ENCODE peak calls at places on chromosomes 7 and 10, in ten cellular contexts. V is GM23248, O is aorta, K is IMR-90, H is astrocyte, N is neuronal stem cell, D is MM.1S, E is heart right ventricle, B is fibroblast of lung, R is SJCRH30. I is an unnamed sample.
A peak's percentile ranks its signal among the peaks of the same experiment; 100 is the strongest.

GRCh38 chr7:135803143-135803542 is 54.5 kb upstream of the FAM180A start:
- DNase-seq in V (no peak), O (no peak), K (no peak), H (no peak), N (no peak), D (no peak), E (no peak), B (no peak), R (no peak), I (no peak)

GRCh38 chr10:6065406-6065805 is 3.2 kb upstream of the IL2RA start:
- DNase-seq in V (no peak), O (no peak), K (no peak), H (no peak), N (no peak), D (no peak), E (no peak), B (no peak), R (no peak), I (no peak)

GRCh38 chr7:42236266-42237161 is 495 bp downstream of the GLI3 start:
- DNase-seq in V (peak; percentile 85), O (peak; percentile 69), K (peak; percentile 72), H (peak; percentile 54), N (no peak), D (peak; percentile 42), E (peak; percentile 49), B (peak; percentile 74), R (peak; percentile 65), I (no peak)

GRCh38 chr7:104230606-104231005 is 22.8 kb upstream of the ORC5 start:
- DNase-seq in V (no peak), O (no peak), K (peak; percentile 59), H (peak; percentile 63), N (no peak), D (no peak), E (no peak), B (peak; percentile 63), R (peak; percentile 97), I (no peak)

GRCh38 chr10:22534849-22535604 is 179.4 kb downstream of the PIP4K2A start:
- DNase-seq in V (peak; percentile 52), O (no peak), K (peak; percentile 57), H (peak; percentile 50), N (no peak), D (no peak), E (no peak), B (peak; percentile 49), R (no peak), I (no peak)

GRCh38 chr10:21513035-21513434 is 12.4 kb downstream of the SKIDA1 start:
- DNase-seq in V (no peak), O (no peak), K (no peak), H (no peak), N (no peak), D (no peak), E (no peak), B (peak; percentile 42), R (no peak), I (no peak)

GRCh38 chr7:79182283-79182682 is 271.2 kb downstream of the MAGI2 start:
- DNase-seq in V (peak; percentile 38), O (no peak), K (peak; percentile 90), H (peak; percentile 89), N (no peak), D (no peak), E (no peak), B (peak; percentile 91), R (peak; percentile 14), I (no peak)

GRCh38 chr7:4225352-4225751 is 456.7 kb upstream of the FOXK1 start:
- DNase-seq in V (no peak), O (no peak), K (no peak), H (no peak), N (no peak), D (no peak), E (no peak), B (no peak), R (no peak), I (no peak)

GRCh38 chr7:66125052-66125694 is 10.5 kb downstream of the CRCP start:
- DNase-seq in V (no peak), O (no peak), K (no peak), H (no peak), N (no peak), D (no peak), E (no peak), B (no peak), R (no peak), I (no peak)

GRCh38 chr10:7551289-7551688 is 115.5 kb downstream of the ITIH5 start:
- DNase-seq in V (no peak), O (no peak), K (no peak), H (no peak), N (no peak), D (no peak), E (no peak), B (no peak), R (no peak), I (no peak)

GRCh38 chr7:134534633-134535032 is 7.3 kb downstream of the AKR1B10 start:
- DNase-seq in V (no peak), O (no peak), K (no peak), H (no peak), N (no peak), D (no peak), E (no peak), B (no peak), R (no peak), I (no peak)

GRCh38 chr7:134532155-134533089 is 5.1 kb downstream of the AKR1B10 start:
- DNase-seq in V (no peak), O (no peak), K (no peak), H (no peak), N (no peak), D (no peak), E (no peak), B (no peak), R (no peak), I (no peak)

GRCh38 chr7:134533288-134533771 is 6.0 kb downstream of the AKR1B10 start:
- DNase-seq in V (peak; percentile 4), O (no peak), K (peak; percentile 21), H (no peak), N (no peak), D (no peak), E (no peak), B (peak; percentile 37), R (no peak), I (no peak)

GRCh38 chr7:134535272-134535918 is 8.0 kb downstream of the AKR1B10 start:
- DNase-seq in V (no peak), O (no peak), K (no peak), H (no peak), N (no peak), D (no peak), E (no peak), B (no peak), R (no peak), I (no peak)

DNA sequence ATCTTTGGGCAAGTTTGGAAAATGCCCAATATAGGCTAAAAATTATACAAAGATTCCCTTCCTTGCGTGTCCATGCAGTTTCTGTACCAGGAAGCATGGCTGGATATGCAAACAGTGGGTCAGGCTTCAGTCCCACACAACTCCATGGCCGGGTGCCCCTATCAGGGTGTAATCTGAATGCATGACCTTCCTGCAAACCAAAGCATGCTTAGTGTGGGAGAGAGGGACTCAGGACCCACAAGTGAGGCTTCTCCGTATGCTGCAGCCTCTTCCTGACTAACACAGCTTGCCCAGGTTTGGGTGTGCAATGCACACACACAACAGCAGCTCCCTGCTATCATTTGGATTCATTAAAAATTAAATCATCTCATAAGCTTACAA is 8.5 kb downstream of the AKR1B10 start:
- DNase-seq in V (no peak), O (no peak), K (no peak), H (no peak), N (no peak), D (no peak), E (no peak), B (no peak), R (no peak), I (no peak)
- H3K4me1 ChIP-seq in V (peaks cover 11% of the 10 kb centered on the region), O (no peaks in the 10 kb centered on the region), K (peaks cover 5% of the 10 kb centered on the region), H (no peaks in the 10 kb centered on the region), N (no peaks in the 10 kb centered on the region), D (no peaks in the 10 kb centered on the region), E (no peaks in the 10 kb centered on the region), B (no peaks in the 10 kb centered on the region), R (peaks cover 12% of the 10 kb centered on the region), I (no peaks in the 10 kb centered on the region)

DNA sequence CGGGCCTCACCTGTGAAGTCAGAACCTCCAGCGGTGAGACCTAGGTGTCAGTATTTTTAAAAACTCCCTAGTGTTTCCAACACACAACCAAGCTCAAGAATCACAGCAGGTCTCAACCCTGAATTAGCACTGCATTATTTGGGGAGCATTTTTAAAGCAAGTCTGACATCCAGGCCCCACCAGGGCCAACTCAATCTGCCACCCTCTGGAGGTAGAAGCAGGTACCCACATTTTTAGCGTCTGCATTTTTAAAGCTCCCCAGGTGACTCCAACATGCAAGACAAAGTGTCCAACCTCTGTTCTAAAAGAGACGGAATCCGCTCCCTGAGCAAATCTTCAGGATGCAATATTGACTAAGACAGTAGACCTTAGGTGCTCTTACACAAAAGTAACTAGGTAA is 225.7 kb downstream of the TNS3 start:
- DNase-seq in V (no peak), O (no peak), K (no peak), H (no peak), N (no peak), D (no peak), E (no peak), B (no peak), R (no peak), I (no peak)
- H3K27ac ChIP-seq in V (no peak overlapping the region), O (no peak overlapping the region), K (no peak overlapping the region), H (no peak overlapping the region), N (no peak overlapping the region), D (no peak overlapping the region), E (no peak overlapping the region), B (no peak overlapping the region), R (no peak overlapping the region), I (no peak overlapping the region)

DNA sequence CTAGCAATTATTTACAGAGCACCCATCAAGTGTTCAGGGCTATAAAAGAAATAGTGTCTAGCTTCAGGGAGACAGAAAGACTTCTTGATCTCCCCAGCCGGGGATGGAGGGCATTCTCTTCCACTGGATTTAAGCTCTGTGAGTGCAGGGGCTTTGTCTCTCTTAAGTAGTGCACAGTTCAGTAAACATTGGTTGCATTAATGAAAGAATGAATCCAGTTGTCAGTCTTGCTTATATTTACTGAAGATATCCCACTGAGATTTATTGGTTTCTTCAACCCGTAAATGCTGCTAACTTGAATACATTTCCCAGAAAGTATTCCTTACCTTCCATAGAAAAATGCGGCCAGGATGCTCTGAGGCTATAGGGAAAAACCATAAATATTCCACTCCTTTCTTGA is 41.9 kb downstream of the AUTS2 start:
- DNase-seq in V (no peak), O (no peak), K (no peak), H (no peak), N (no peak), D (no peak), E (no peak), B (no peak), R (no peak), I (no peak)
- H3K4me1 ChIP-seq in V (no peaks in the 10 kb centered on the region), O (no peaks in the 10 kb centered on the region), K (no peaks in the 10 kb centered on the region), H (peaks cover 4% of the 10 kb centered on the region), N (peaks cover 18% of the 10 kb centered on the region), D (no peaks in the 10 kb centered on the region), E (peaks cover 11% of the 10 kb centered on the region), B (no peaks in the 10 kb centered on the region), R (peaks cover 8% of the 10 kb centered on the region), I (no peaks in the 10 kb centered on the region)

DNA sequence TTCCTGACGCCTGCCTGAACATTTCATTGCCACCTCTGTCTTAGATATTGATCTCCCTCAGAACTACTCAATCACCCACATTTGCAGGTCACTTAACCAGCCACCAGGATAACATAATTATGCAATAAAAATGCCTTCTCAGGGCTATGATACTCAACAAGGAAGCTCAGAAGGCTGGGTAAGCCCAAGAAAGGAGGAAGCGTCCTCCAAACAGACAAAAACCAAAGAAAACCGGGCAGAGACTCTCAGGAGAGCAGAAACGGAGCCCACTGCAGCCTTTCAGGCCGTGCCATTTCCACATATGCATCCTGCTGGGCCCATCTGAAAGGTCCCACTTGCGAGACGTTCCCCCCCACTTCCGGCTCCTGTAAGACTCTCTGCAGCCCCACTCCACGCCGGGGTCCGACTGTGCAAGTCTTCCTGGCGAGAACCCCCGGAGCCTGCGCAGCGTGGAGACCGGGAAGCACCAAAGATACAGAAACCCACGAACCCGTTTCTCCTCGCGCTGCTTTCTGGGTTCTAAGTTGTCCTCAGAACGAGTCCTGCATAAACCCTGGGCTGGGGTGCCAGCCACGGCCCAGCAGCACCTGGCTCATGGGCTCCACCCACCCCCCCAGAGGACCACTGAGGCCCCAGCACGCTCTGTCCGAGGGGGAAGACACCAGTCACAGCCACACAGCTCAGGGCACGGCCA is 83.7 kb downstream of the DIP2C start:
- DNase-seq in V (no peak), O (peak; percentile 41), K (no peak), H (no peak), N (no peak), D (no peak), E (no peak), B (no peak), R (no peak), I (no peak)
- H3K27ac ChIP-seq in V (no peak overlapping the region), O (no peak overlapping the region), K (no peak overlapping the region), H (peak overlapping the region; percentile 81), N (no peak overlapping the region), D (no peak overlapping the region), E (no peak overlapping the region), B (no peak overlapping the region), R (no peak overlapping the region), I (no peak overlapping the region)